ENCODE peak calls at places on chromosomes 11 and 22, in six cellular contexts. C is GM03348; A is activated T-cell treated with anti-CD3 and anti-CD28 coated beads, Interleukin-2, amount 50 U/mL, for 72 hours; F is nephron progenitor cell; X is LoVo; N is body of pancreas. V is an unnamed sample.

GRCh38 chr11:128324531-128325141 is 262.7 kb downstream of the ETS1 start:
- DNase-seq in C (no peak), X (no peak), N (no peak), A (peak), F (no peak), V (no peak)

GRCh38 chr22:40764743-40765441 is 54.3 kb downstream of the SLC25A17 start:
- DNase-seq in C (peak), N (no peak), A (no peak), F (no peak), X (no peak), V (no peak)

GRCh38 chr11:48024635-48025071 is 44.3 kb downstream of the PTPRJ start:
- DNase-seq in F (no peak), C (no peak), A (no peak), X (no peak), N (no peak), V (no peak)

GRCh38 chr11:131530411-131530810 is 160.0 kb downstream of the NTM start:
- DNase-seq in X (no peak), N (no peak), A (no peak), C (no peak), F (no peak), V (no peak)

GRCh38 chr22:31933406-31933805 is 10.9 kb upstream of the YWHAH start:
- DNase-seq in X (no peak), C (no peak), F (no peak), A (no peak), N (no peak), V (no peak)

GRCh38 chr11:19905280-19905853 is 192.7 kb downstream of the NAV2 start:
- DNase-seq in A (no peak), X (peak), C (peak), F (no peak), N (no peak), V (peak)

GRCh38 chr11:120539681-120540369 is 28.3 kb downstream of the GRIK4 start:
- DNase-seq in F (no peak), A (no peak), N (peak), X (peak), C (peak), V (no peak)

GRCh38 chr11:2524446-2525165 is 79.8 kb downstream of the KCNQ1 start:
- DNase-seq in F (peak), X (no peak), N (peak), A (no peak), C (no peak), V (no peak)

GRCh38 chr22:20573176-20573829 is 65.9 kb downstream of the MED15 start:
- DNase-seq in X (no peak), N (no peak), A (no peak), C (no peak), F (no peak), V (no peak)

GRCh38 chr11:6818967-6819366 is 19.5 kb upstream of the OR6A2 start:
- DNase-seq in X (no peak), F (no peak), A (no peak), N (no peak), C (no peak), V (no peak)

GRCh38 chr11:64762277-64762915 is 2.6 kb upstream of the PYGM start:
- DNase-seq in X (no peak), F (no peak), C (no peak), N (peak), A (no peak), V (no peak)

GRCh38 chr11:17498475-17498874 is 21.8 kb upstream of the ABCC8 start:
- DNase-seq in C (peak), X (no peak), N (no peak), A (no peak), F (peak), V (peak)

GRCh38 chr11:18352581-18352980 is 30.2 kb downstream of the GTF2H1 start:
- DNase-seq in F (no peak), C (peak), A (no peak), X (no peak), N (no peak), V (no peak)

GRCh38 chr22:16866167-16866566 is 41.0 kb upstream of the XKR3 start:
- DNase-seq in X (no peak), A (no peak), C (no peak), F (no peak), N (no peak), V (no peak)

GRCh38 chr11:47560431-47560830 is 5.0 kb upstream of the PTPMT1 start:
- DNase-seq in A (no peak), X (no peak), N (no peak), C (no peak), F (no peak), V (no peak)

GRCh38 chr11:78557236-78557635 is 17.4 kb downstream of the NARS2 start:
- DNase-seq in N (no peak), F (no peak), C (no peak), A (no peak), X (no peak), V (no peak)

GRCh38 chr22:25102722-25103121 is 96.9 kb upstream of the CRYBB3 start:
- DNase-seq in N (no peak), X (no peak), F (no peak), C (no peak), A (no peak), V (no peak)

GRCh38 chr11:111177037-111177988 is 68.2 kb upstream of the POU2AF2 start:
- DNase-seq in X (no peak), A (no peak), C (no peak), N (no peak), F (no peak), V (no peak)

GRCh38 chr11:122202161-122202950 is 86.3 kb upstream of the BLID start:
- DNase-seq in F (peak), X (peak), C (peak), N (peak), A (no peak), V (no peak)

GRCh38 chr22:42437488-42438292 is 5.5 kb upstream of the NFAM1 start:
- DNase-seq in A (peak), X (peak), C (peak), F (peak), N (peak), V (peak)

GRCh38 chr11:83051760-83052671 is 19.7 kb downstream of the RAB30 start:
- DNase-seq in A (no peak), F (peak), X (peak), N (peak), C (peak), V (no peak)

GRCh38 chr11:126817096-126817495 is 183.5 kb downstream of the KIRREL3 start:
- DNase-seq in A (no peak), X (no peak), F (no peak), N (no peak), C (peak), V (no peak)

GRCh38 chr11:122633219-122633829 is 22.2 kb upstream of the UBASH3B start:
- DNase-seq in F (peak), X (peak), N (no peak), C (peak), A (no peak), V (peak)

GRCh38 chr22:48926663-48927062 is 901.0 kb downstream of the BRD1 start:
- DNase-seq in X (no peak), A (no peak), F (no peak), N (no peak), C (no peak), V (no peak)

GRCh38 chr11:100681064-100681502 is 6.0 kb upstream of the ARHGAP42 start:
- DNase-seq in C (no peak), N (peak), X (peak), F (peak), A (no peak), V (peak)

GRCh38 chr11:122850076-122850631 is 11.9 kb downstream of the CRTAM start:
- DNase-seq in A (peak), X (no peak), C (peak), F (peak), N (no peak), V (peak)

GRCh38 chr11:65382804-65383368 is 440 bp upstream of the SLC25A45 start:
- DNase-seq in N (peak), F (no peak), X (peak), A (no peak), C (no peak), V (no peak)

GRCh38 chr11:118341749-118342489 is 586 bp downstream of the CD3D start:
- DNase-seq in F (no peak), A (no peak), X (no peak), C (no peak), N (no peak), V (no peak)

GRCh38 chr22:31064369-31064768 is 16.7 kb upstream of the SMTN start:
- DNase-seq in A (no peak), C (no peak), N (no peak), F (no peak), X (no peak), V (no peak)

GRCh38 chr22:10780281-10780680 is 4747.7 kb upstream of the OR11H1 start:
- DNase-seq in X (no peak), N (no peak), A (no peak), F (no peak), C (peak), V (no peak)

GRCh38 chr11:15213471-15214231 is 98.9 kb downstream of the INSC start:
- DNase-seq in F (no peak), C (no peak), A (no peak), N (no peak), X (no peak), V (no peak)

GRCh38 chr11:75376175-75376574 is 23.1 kb upstream of the RPS3 start:
- DNase-seq in N (no peak), A (no peak), F (no peak), C (no peak), X (no peak), V (peak)

GRCh38 chr11:31110825-31111224 is 258.7 kb downstream of the DCDC1 start:
- DNase-seq in X (no peak), C (no peak), N (no peak), F (no peak), A (no peak), V (no peak)

V was measured in mesendoderm.